ENCODE peak calls at places on chromosome 17, in four cellular contexts. H is activated CD8-positive, alpha-beta T cell treated with anti-CD3 and anti-CD28 coated beads for 36 hours; Y is stimulated activated memory B cell treated with anti-CD40 and anti-IgM and Interleukin-4, amounts not matched to agents 10 μg/mL and 1 μg/mL and 100 μg/mL, for 72 hours; Q is heart right ventricle. E is an unnamed sample.

GRCh38 chr17:75504347-75505151 is 10.8 kb downstream of the CASKIN2 start:
- ATAC-seq in Y (peak), Q (peak), H (peak), E (peak)

GRCh38 chr17:63099420-63099819 is 133.4 kb downstream of the TANC2 start:
- ATAC-seq in H (no peak), Y (no peak), Q (no peak), E (no peak)

GRCh38 chr17:40095944-40096791 is 4.2 kb downstream of the NR1D1 start:
- ATAC-seq in H (peak), Q (no peak), Y (peak), E (peak)

GRCh38 chr17:39107973-39108372 is 43.5 kb downstream of the PLXDC1 start:
- ATAC-seq in Y (no peak), Q (no peak), H (no peak), E (no peak)

GRCh38 chr17:61221597-61222471 is 177.8 kb upstream of the TBX2 start:
- ATAC-seq in H (peak), Y (peak), Q (no peak), E (peak)

GRCh38 chr17:78346605-78347250 is 13.1 kb downstream of the SOCS3 start:
- ATAC-seq in H (no peak), Q (no peak), Y (no peak), E (no peak)

GRCh38 chr17:51154176-51154575 is 817 bp downstream of the NME1 start:
- ATAC-seq in Y (no peak), Q (no peak), H (no peak), E (no peak)

GRCh38 chr17:9905902-9906301 is 831 bp upstream of the RCVRN start:
- ATAC-seq in Q (peak), H (peak), Y (no peak), E (no peak)

GRCh38 chr17:29045734-29046133 is 2.8 kb downstream of the PIPOX start:
- ATAC-seq in Y (no peak), H (no peak), Q (no peak), E (no peak)

GRCh38 chr17:45228985-45229517 is 7.4 kb downstream of the FMNL1 start:
- ATAC-seq in H (peak), Q (peak), Y (peak), E (peak)

GRCh38 chr17:69534235-69534621 is 119.7 kb downstream of the MAP2K6 start:
- ATAC-seq in Y (no peak), H (no peak), Q (no peak), E (no peak)

GRCh38 chr17:8426094-8426720 is 9.5 kb upstream of the NDEL1 start:
- ATAC-seq in Y (no peak), Q (no peak), H (no peak), E (no peak)

GRCh38 chr17:51439395-51440229 is 179.3 kb downstream of the UTP18 start:
- ATAC-seq in H (peak), Q (peak), Y (no peak), E (no peak)

GRCh38 chr17:76371656-76372628 is 12.5 kb upstream of the SPHK1 start:
- ATAC-seq in Q (no peak), Y (peak), H (peak), E (peak)

GRCh38 chr17:73632513-73632912 is 11.7 kb downstream of the SDK2 start:
- ATAC-seq in Y (no peak), Q (no peak), H (peak), E (peak)

GRCh38 chr17:39357978-39358377 is 43.4 kb downstream of the FBXL20 start:
- ATAC-seq in Y (no peak), H (no peak), Q (no peak), E (no peak)

GRCh38 chr17:72952220-72952619 is 140.3 kb downstream of the SLC39A11 start:
- ATAC-seq in Q (no peak), Y (no peak), H (no peak), E (no peak)

GRCh38 chr17:37082461-37082860 is 133.7 kb downstream of the AATF start:
- ATAC-seq in Y (no peak), H (no peak), Q (no peak), E (no peak)

GRCh38 chr17:19703776-19704371 is 12.5 kb downstream of the SLC47A2 start:
- ATAC-seq in Y (no peak), Q (peak), H (no peak), E (no peak)

GRCh38 chr17:28474035-28474640 is 694 bp downstream of the SLC13A2 start:
- ATAC-seq in Q (no peak), H (no peak), Y (no peak), E (no peak)

GRCh38 chr17:79921411-79922160 is 82.3 kb upstream of the CBX4 start:
- ATAC-seq in Y (no peak), Q (no peak), H (peak), E (peak)

GRCh38 chr17:39800540-39800939 is 62.8 kb downstream of the GRB7 start:
- ATAC-seq in Y (peak), H (peak), Q (no peak), E (peak)